ENCODE peak calls at places on chromosome 2, in eight cellular contexts. S is D721Med, Q is GM23338, D is AG09309, I is astrocyte, M is spleen, X is brain microvascular endothelial cell, U is stomach. G is an unnamed sample.

GRCh38 chr2:55112229-55113016 is 62.2 kb upstream of the RTN4 start:
- DNase-seq in S (no peak), Q (no peak), D (no peak), I (peak; percentile 73), M (peak; percentile 81), X (peak; percentile 69), U (peak; percentile 33), G (no peak)

GRCh38 chr2:235609746-235610145 is 115.9 kb downstream of the AGAP1 start:
- DNase-seq in S (no peak), Q (no peak), D (no peak), I (no peak), M (no peak), X (no peak), U (no peak), G (no peak)

GRCh38 chr2:43490387-43490786 is 105.5 kb downstream of the THADA start:
- DNase-seq in S (no peak), Q (peak; percentile 7), D (no peak), I (no peak), M (no peak), X (no peak), U (no peak), G (no peak)

GRCh38 chr2:222568866-222569265 is 87.0 kb downstream of the FARSB start:
- DNase-seq in S (no peak), Q (peak; percentile 32), D (peak; percentile 34), I (peak; percentile 70), M (no peak), X (peak; percentile 63), U (no peak), G (no peak)

GRCh38 chr2:173216668-173217067 is 138.0 kb upstream of the CDCA7 start:
- DNase-seq in S (no peak), Q (no peak), D (no peak), I (no peak), M (no peak), X (no peak), U (no peak), G (no peak)

GRCh38 chr2:144490017-144490416 is 29.9 kb downstream of the ZEB2 start:
- DNase-seq in S (no peak), Q (no peak), D (no peak), I (no peak), M (no peak), X (no peak), U (no peak), G (no peak)

GRCh38 chr2:133674433-133675331 is 106.4 kb upstream of the NCKAP5 start:
- DNase-seq in S (no peak), Q (peak; percentile 63), D (peak; percentile 73), I (peak; percentile 87), M (no peak), X (peak; percentile 78), U (peak; percentile 74), G (no peak)

GRCh38 chr2:65436825-65437221 is 4.4 kb upstream of the SPRED2 start:
- DNase-seq in S (no peak), Q (peak; percentile 42), D (no peak), I (no peak), M (no peak), X (no peak), U (no peak), G (no peak)

DNA sequence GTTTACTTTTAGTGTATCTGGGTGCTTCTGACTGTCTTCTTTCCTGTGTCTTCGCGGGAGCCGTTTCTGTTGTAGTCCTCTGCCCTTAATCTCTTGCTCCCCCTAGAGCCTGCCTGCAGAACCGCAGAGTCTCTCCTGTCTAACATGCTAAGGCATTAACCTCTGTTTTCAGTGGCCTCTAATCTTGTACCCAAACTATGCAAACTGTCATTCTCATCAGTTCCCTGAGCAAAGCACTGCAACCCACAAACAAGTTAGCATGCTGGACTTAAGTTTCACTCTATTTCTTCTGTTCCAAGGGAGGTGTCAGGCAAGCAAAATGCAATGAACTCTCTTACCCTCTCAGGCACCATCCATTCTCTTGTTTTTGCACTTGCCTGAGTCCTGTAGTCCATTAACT is 138.4 kb downstream of the OTX1 start:
- DNase-seq in S (no peak), Q (peak; percentile 89), D (peak; percentile 4), I (peak; percentile 10), M (no peak), X (peak; percentile 38), U (no peak), G (no peak)
- TF ChIP-seq CTCF in S (peak; percentile 35), Q (peak; percentile 89), D (peak; percentile 89), I (peak; percentile 73), M (no peak), X (peak; percentile 95), U (no peak), G (peak; percentile 75)

DNA sequence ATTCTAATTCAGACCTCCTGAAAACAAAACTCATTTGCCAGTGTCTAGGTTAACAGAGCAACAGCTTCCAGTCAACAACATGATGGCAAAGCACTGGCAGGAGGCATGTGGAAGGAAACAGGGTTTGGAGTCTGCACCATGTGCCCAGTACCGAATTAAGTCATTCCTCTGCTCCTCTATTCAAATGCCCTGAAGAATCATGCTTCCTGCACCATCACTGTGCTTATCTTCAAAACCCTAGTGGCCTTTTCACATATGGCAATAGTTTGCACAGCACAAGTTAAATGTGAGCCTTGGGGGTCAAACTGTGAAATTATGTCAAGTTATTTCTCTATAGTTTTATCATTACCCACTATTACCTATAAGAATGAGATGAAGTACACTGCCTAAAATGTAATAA is 75.4 kb upstream of the GRB14 start:
- DNase-seq in S (no peak), Q (peak; percentile 44), D (no peak), I (no peak), M (no peak), X (no peak), U (no peak), G (no peak)
- TF ChIP-seq CTCF in S (no peak), Q (no peak), D (no peak), I (no peak), M (no peak), X (peak; percentile 22), U (no peak), G (peak; percentile 44)

DNA sequence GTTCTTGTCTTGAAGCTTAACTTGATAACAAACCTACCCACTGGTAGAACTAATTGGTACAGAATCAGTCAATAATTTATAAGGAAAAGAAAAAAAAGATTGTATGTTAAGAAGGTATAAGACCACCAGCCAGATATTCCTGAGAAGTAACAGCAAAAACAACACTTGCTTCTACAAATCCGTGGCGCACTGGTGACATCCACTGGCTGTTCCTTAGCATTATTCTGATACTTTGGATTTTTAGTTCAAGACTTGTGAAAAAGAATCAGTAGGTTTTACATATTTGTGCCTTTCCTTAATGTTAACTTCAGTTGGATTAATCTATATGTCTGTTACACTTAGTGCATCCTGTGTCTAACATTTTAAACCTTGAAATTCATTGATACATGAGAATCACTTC is 141.8 kb downstream of the GRB14 start:
- DNase-seq in S (no peak), Q (peak; percentile 72), D (no peak), I (peak; percentile 28), M (no peak), X (peak; percentile 30), U (no peak), G (no peak)
- TF ChIP-seq CTCF in S (peak; percentile 82), Q (peak; percentile 84), D (peak; percentile 49), I (peak; percentile 67), M (no peak), X (peak; percentile 64), U (no peak), G (peak; percentile 79)

GRCh38 chr2:219010873-219011272 is 17.7 kb upstream of the CRYBA2 start:
- DNase-seq in S (no peak), Q (no peak), D (no peak), I (no peak), M (no peak), X (no peak), U (no peak), G (no peak)

GRCh38 chr2:219009294-219009693 is 16.1 kb upstream of the CRYBA2 start:
- DNase-seq in S (no peak), Q (no peak), D (no peak), I (no peak), M (no peak), X (no peak), U (no peak), G (no peak)

GRCh38 chr2:219010162-219010756 is 17.0 kb upstream of the CRYBA2 start:
- DNase-seq in S (no peak), Q (peak; percentile 72), D (no peak), I (no peak), M (no peak), X (no peak), U (no peak), G (no peak)
- TF ChIP-seq CTCF in S (peak; percentile 29), Q (peak; percentile 59), D (peak; percentile 10), I (peak; percentile 13), M (peak; percentile 22), X (peak; percentile 45), U (peak; percentile 34), G (peak; percentile 56)

GRCh38 chr2:46615555-46616487 is 136.5 kb downstream of the TMEM247 start:
- DNase-seq in S (no peak), Q (peak; percentile 49), D (no peak), I (no peak), M (peak; percentile 77), X (no peak), U (no peak), G (no peak)
- TF ChIP-seq CTCF in S (peak; percentile 31), Q (peak; percentile 25), D (no peak), I (no peak), M (peak; percentile 24), X (peak; percentile 30), U (no peak), G (no peak)

DNA sequence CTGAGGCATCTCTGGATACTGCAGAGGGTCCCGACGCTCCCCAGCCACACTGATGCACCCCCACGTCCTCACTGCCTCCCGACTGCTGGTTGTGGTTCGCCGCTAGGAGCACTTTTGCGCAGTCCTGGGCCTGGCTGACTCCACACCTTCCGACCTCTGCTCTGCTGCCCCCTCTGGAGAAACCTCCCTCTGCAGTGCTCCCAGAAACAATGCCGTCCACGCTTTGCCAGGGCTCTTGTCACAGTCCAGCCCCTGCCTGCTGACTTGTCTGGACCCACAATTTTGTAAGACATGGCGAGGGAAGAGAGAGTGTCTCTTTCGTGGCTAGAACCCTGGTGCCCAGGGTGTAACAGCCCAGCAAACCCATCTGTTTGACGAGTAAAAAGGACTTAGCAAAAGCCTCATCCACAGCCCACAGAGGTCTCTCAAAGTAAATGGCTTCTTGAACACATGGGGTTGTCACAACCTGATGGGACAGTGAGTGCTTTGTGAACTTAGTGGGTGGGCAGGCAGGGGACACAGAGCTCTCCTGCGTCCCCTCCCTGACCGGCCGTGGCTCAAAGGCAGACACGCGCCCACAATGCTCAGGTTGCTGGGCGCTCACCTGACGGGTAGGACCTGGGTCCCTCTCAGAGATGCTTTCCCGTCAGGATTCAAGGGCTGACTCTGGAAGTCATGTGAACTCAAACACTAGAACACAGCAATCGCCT is 4.0 kb downstream of the COPS9 start:
- DNase-seq in S (no peak), Q (peak; percentile 56), D (no peak), I (no peak), M (peak; percentile 66), X (no peak), U (no peak), G (peak; percentile 62)
- TF ChIP-seq CTCF in S (no peak), Q (peak; percentile 39), D (peak; percentile 23), I (no peak), M (no peak), X (peak; percentile 45), U (no peak), G (peak; percentile 36)

GRCh38 chr2:233929352-233929843 is 12.2 kb downstream of the TRPM8 start:
- DNase-seq in S (no peak), Q (peak; percentile 57), D (no peak), I (no peak), M (no peak), X (no peak), U (no peak), G (no peak)
- TF ChIP-seq CTCF in S (no peak), Q (no peak), D (no peak), I (no peak), M (no peak), X (no peak), U (no peak), G (peak; percentile 27)

GRCh38 chr2:35428548-35428947 is 927.0 kb upstream of the CRIM1 start:
- DNase-seq in S (no peak), Q (peak; percentile 85), D (no peak), I (no peak), M (no peak), X (peak; percentile 1), U (peak; percentile 32), G (no peak)
- TF ChIP-seq CTCF in S (peak; percentile 45), Q (peak; percentile 86), D (peak; percentile 29), I (peak; percentile 39), M (peak; percentile 39), X (peak; percentile 71), U (no peak), G (peak; percentile 72)

G was measured in type B pancreatic cell.